ENCODE peak calls at places on chromosomes 16 and 17, in ten cellular contexts. A is activated CD4-positive, alpha-beta T cell treated with anti-CD3 and anti-CD28 coated beads, Interleukin-2, amount 50 U/mL, for 1 hour; H is germinal center; X is tibial artery; K is ACHN; M is pancreas; J is Jurkat, Clone E6-1; T is GM18507; C is IMR-90; D is vagina. E is an unnamed sample.

GRCh38 chr17:44820631-44821196 is 9.4 kb downstream of the GJC1 start:
- DNase-seq in A (no peak), H (no peak), X (no peak), K (peak), M (no peak), J (no peak), T (no peak), C (peak), D (no peak), E (no peak)

GRCh38 chr17:38333635-38334295 is 10.0 kb downstream of the GPR179 start:
- DNase-seq in A (peak), H (peak), X (no peak), K (peak), M (no peak), J (no peak), T (no peak), C (no peak), D (no peak), E (peak)

GRCh38 chr17:39659286-39660010 is 5.7 kb upstream of the TCAP start:
- DNase-seq in A (no peak), H (no peak), X (no peak), K (no peak), M (no peak), J (no peak), T (no peak), C (no peak), D (no peak), E (no peak)

GRCh38 chr16:75621170-75621477 is 2.0 kb downstream of the ADAT1 start:
- DNase-seq in A (no peak), H (peak), X (no peak), K (peak), M (no peak), J (no peak), T (no peak), C (peak), D (no peak), E (no peak)

GRCh38 chr17:28488154-28488883 is 14.9 kb downstream of the SLC13A2 start:
- DNase-seq in A (no peak), H (no peak), X (no peak), K (peak), M (no peak), J (no peak), T (no peak), C (no peak), D (no peak), E (no peak)

GRCh38 chr17:57308543-57309186 is 52.3 kb downstream of the MSI2 start:
- DNase-seq in A (no peak), H (no peak), X (no peak), K (no peak), M (no peak), J (no peak), T (no peak), C (no peak), D (no peak), E (no peak)

GRCh38 chr17:41540921-41541625 is 13.0 kb upstream of the KRT19 start:
- DNase-seq in A (no peak), H (no peak), X (no peak), K (no peak), M (no peak), J (no peak), T (no peak), C (peak), D (no peak), E (no peak)

GRCh38 chr16:85463228-85463611 is 149.9 kb upstream of the GSE1 start:
- DNase-seq in A (no peak), H (no peak), X (no peak), K (no peak), M (no peak), J (no peak), T (no peak), C (no peak), D (no peak), E (no peak)

GRCh38 chr16:31713945-31714898 is 159.4 kb upstream of the ZNF267 start:
- DNase-seq in A (no peak), H (no peak), X (no peak), K (peak), M (peak), J (no peak), T (no peak), C (no peak), D (no peak), E (no peak)

GRCh38 chr16:58099097-58099955 is 29.9 kb downstream of the CFAP20 start:
- DNase-seq in A (no peak), H (no peak), X (no peak), K (no peak), M (no peak), J (no peak), T (no peak), C (no peak), D (no peak), E (no peak)

GRCh38 chr17:45246338-45246737 is 15.6 kb downstream of the SPATA32 start:
- DNase-seq in A (no peak), H (no peak), X (no peak), K (no peak), M (no peak), J (no peak), T (no peak), C (no peak), D (no peak), E (no peak)

E was measured in mesothelial cell of epicardium.